ENCODE peak calls at places on chromosome 6, in four cellular contexts. J is lower leg skin, P is NCI-H187, F is WTC11. I is an unnamed sample.

GRCh38 chr6:159720708-159721107 is 6.6 kb upstream of the WTAP start:
- DNase-seq in P (no peak), F (no peak), J (no peak), I (no peak)

GRCh38 chr6:35299674-35300073 is 2.1 kb downstream of the DEF6 start:
- DNase-seq in P (no peak), F (no peak), J (no peak), I (peak)

GRCh38 chr6:121522265-121522664 is 86.8 kb downstream of the GJA1 start:
- DNase-seq in P (no peak), J (peak), F (no peak), I (no peak)

GRCh38 chr6:7058250-7058923 is 49.4 kb upstream of the RREB1 start:
- DNase-seq in P (no peak), J (peak), F (no peak), I (no peak)

GRCh38 chr6:33014841-33015634 is 5.6 kb upstream of the HLA-DOA start:
- DNase-seq in F (no peak), P (peak), J (peak), I (peak)

GRCh38 chr6:170269151-170269872 is 21.6 kb downstream of the DLL1 start:
- DNase-seq in F (no peak), J (no peak), P (peak), I (no peak)

GRCh38 chr6:159102373-159103160 is 57.8 kb upstream of the TAGAP start:
- DNase-seq in F (no peak), P (no peak), J (no peak), I (no peak)

GRCh38 chr6:135877666-135878065 is 26.2 kb downstream of the PDE7B start:
- DNase-seq in P (no peak), J (no peak), F (no peak), I (no peak)

GRCh38 chr6:118187568-118188164 is 280.6 kb downstream of the SLC35F1 start:
- DNase-seq in J (no peak), P (no peak), F (no peak), I (no peak)

GRCh38 chr6:146287691-146288369 is 255.8 kb upstream of the RAB32 start:
- DNase-seq in F (no peak), P (no peak), J (no peak), I (no peak)

GRCh38 chr6:46269447-46270229 is 98.9 kb upstream of the ENPP5 start:
- DNase-seq in F (no peak), P (peak), J (no peak), I (peak)

GRCh38 chr6:91483415-91483814 is 896.5 kb upstream of the MAP3K7 start:
- DNase-seq in F (no peak), P (no peak), J (no peak), I (no peak)

GRCh38 chr6:45310118-45310788 is 17.9 kb upstream of the RUNX2 start:
- DNase-seq in J (no peak), F (peak), P (no peak), I (no peak)

GRCh38 chr6:159097256-159097655 is 52.5 kb upstream of the TAGAP start:
- DNase-seq in J (no peak), F (no peak), P (no peak), I (no peak)

GRCh38 chr6:36962874-36963273 is 8.3 kb downstream of the PI16 start:
- DNase-seq in F (peak), J (peak), P (no peak), I (peak)

GRCh38 chr6:16162003-16162402 is 33.1 kb downstream of the MYLIP start:
- DNase-seq in J (no peak), F (no peak), P (no peak), I (no peak)

GRCh38 chr6:22108199-22108598 is 188.6 kb downstream of the PRL start:
- DNase-seq in J (no peak), P (no peak), F (no peak), I (peak)

GRCh38 chr6:145886228-145886956 is 71.8 kb upstream of the FBXO30 start:
- DNase-seq in F (no peak), J (no peak), P (no peak), I (no peak)

GRCh38 chr6:147103007-147103406 is 101.2 kb upstream of the STXBP5 start:
- DNase-seq in P (no peak), J (no peak), F (no peak), I (no peak)

GRCh38 chr6:24864345-24864744 is 65.6 kb upstream of the ARMH2 start:
- DNase-seq in F (no peak), J (no peak), P (no peak), I (no peak)

GRCh38 chr6:56555438-56555872 is 87.2 kb downstream of the DST start:
- DNase-seq in J (no peak), F (no peak), P (no peak), I (peak)

I was measured in heart right ventricle.